ENCODE peak calls at places on chromosomes 7 and 10, in seven cellular contexts. I is HEK293T, Z is NCI-H460, K is AML-193, H is progenitor cell of endocrine pancreas, C is naive B cell, Y is NCI-H1417. T is an unnamed sample.

GRCh38 chr7:45599851-45600706 is 25.9 kb downstream of the ADCY1 start:
- DNase-seq in I (no peak), Z (no peak), K (no peak), H (no peak), C (no peak), Y (no peak), T (no peak)

GRCh38 chr7:151921451-151921850 is 34.8 kb upstream of the GALNTL5 start:
- DNase-seq in I (no peak), Z (no peak), K (no peak), H (no peak), C (no peak), Y (no peak), T (no peak)

GRCh38 chr10:10794056-10794455 is 223.6 kb upstream of the CELF2 start:
- DNase-seq in I (no peak), Z (no peak), K (no peak), H (no peak), C (no peak), Y (no peak), T (peak)

GRCh38 chr10:130547368-130547767 is 411.2 kb downstream of the GLRX3 start:
- DNase-seq in I (no peak), Z (no peak), K (no peak), H (no peak), C (no peak), Y (no peak), T (no peak)

GRCh38 chr10:43204943-43205671 is 61.8 kb downstream of the RASGEF1A start:
- DNase-seq in I (peak), Z (peak), K (peak), H (peak), C (peak), Y (peak), T (peak)

GRCh38 chr7:25671087-25671486 is 442.8 kb upstream of the NPVF start:
- DNase-seq in I (no peak), Z (no peak), K (no peak), H (no peak), C (no peak), Y (no peak), T (no peak)

GRCh38 chr7:127632276-127632910 is 14.5 kb upstream of the PAX4 start:
- DNase-seq in I (no peak), Z (no peak), K (no peak), H (no peak), C (no peak), Y (no peak), T (no peak)

GRCh38 chr10:101774589-101775272 is 1.2 kb downstream of the FGF8 start:
- DNase-seq in I (no peak), Z (no peak), K (no peak), H (no peak), C (no peak), Y (no peak), T (no peak)

GRCh38 chr10:98425511-98426352 is 10.8 kb upstream of the PYROXD2 start:
- DNase-seq in I (peak), Z (peak), K (peak), H (no peak), C (no peak), Y (peak), T (peak)

GRCh38 chr7:32253245-32253644 is 183.0 kb upstream of the PDE1C start:
- DNase-seq in I (no peak), Z (no peak), K (no peak), H (no peak), C (no peak), Y (no peak), T (no peak)

GRCh38 chr7:135971366-135971725 is 5.8 kb downstream of the MTPN start:
- DNase-seq in I (no peak), Z (no peak), K (peak), H (no peak), C (no peak), Y (no peak), T (no peak)

GRCh38 chr10:13528875-13529713 is at the start of gene BEND7:
- DNase-seq in I (peak), Z (peak), K (no peak), H (peak), C (peak), Y (peak), T (no peak)

GRCh38 chr7:8135417-8135816 is 126.5 kb downstream of the ICA1 start:
- DNase-seq in I (no peak), Z (no peak), K (no peak), H (no peak), C (no peak), Y (no peak), T (no peak)

GRCh38 chr7:101245147-101245668 is 327 bp upstream of the FIS1 start:
- DNase-seq in I (peak), Z (no peak), K (no peak), H (no peak), C (no peak), Y (no peak), T (no peak)

GRCh38 chr7:18623389-18623788 is 127.8 kb downstream of the HDAC9 start:
- DNase-seq in I (no peak), Z (no peak), K (no peak), H (no peak), C (no peak), Y (no peak), T (no peak)

GRCh38 chr10:77578583-77579227 is 58.9 kb downstream of the KCNMA1 start:
- DNase-seq in I (no peak), Z (no peak), K (no peak), H (no peak), C (no peak), Y (no peak), T (peak)

GRCh38 chr7:101743241-101743994 is 74.0 kb upstream of the CUX1 start:
- DNase-seq in I (peak), Z (no peak), K (peak), H (peak), C (peak), Y (peak), T (peak)

GRCh38 chr10:107618461-107619093 is 454.1 kb upstream of the SORCS1 start:
- DNase-seq in I (no peak), Z (no peak), K (no peak), H (no peak), C (no peak), Y (no peak), T (peak)

GRCh38 chr10:99341860-99342517 is 12.8 kb downstream of the CNNM1 start:
- DNase-seq in I (no peak), Z (no peak), K (no peak), H (no peak), C (no peak), Y (no peak), T (no peak)

GRCh38 chr7:137399827-137400823 is 56.6 kb upstream of the PTN start:
- DNase-seq in I (no peak), Z (no peak), K (no peak), H (no peak), C (no peak), Y (no peak), T (peak)